ENCODE peak calls at places on chromosome 22, in five cellular contexts. A is small intestine, M is stomach, I is right cardiac atrium, O is HCT116. G is an unnamed sample. For H3K9me3, the result is how much of the 10 kb centered on the place peaks cover.

GRCh38 chr22:19178065-19178658 is 374 bp downstream of the SLC25A1 start:
- DNase-seq in M (peak), I (peak), A (peak), O (no peak), G (peak)

GRCh38 chr22:25166266-25167056 is 33.2 kb upstream of the CRYBB3 start:
- DNase-seq in I (no peak), O (no peak), M (no peak), A (no peak), G (no peak)

GRCh38 chr22:42673898-42674390 is 24.8 kb upstream of the CYB5R3 start:
- DNase-seq in A (no peak), M (no peak), I (peak), O (no peak), G (no peak)

GRCh38 chr22:32729368-32729767 is 72.1 kb upstream of the TIMP3 start:
- DNase-seq in A (no peak), M (no peak), O (no peak), I (no peak), G (no peak)

GRCh38 chr22:22810018-22810427 is 77.6 kb upstream of the IGLL5 start:
- DNase-seq in I (peak), A (peak), O (peak), M (peak), G (no peak)

GRCh38 chr22:23904855-23905254 is 10.7 kb downstream of the MIF start:
- DNase-seq in O (no peak), I (peak), A (no peak), M (no peak), G (peak)

GRCh38 chr22:29316429-29316828 is 932 bp upstream of the RASL10A start:
- DNase-seq in O (no peak), M (no peak), I (peak), A (no peak), G (no peak)

GRCh38 chr22:32206774-32207758 is 2.2 kb upstream of the RFPL2 start:
- DNase-seq in A (peak), I (no peak), M (peak), O (peak), G (peak)

GRCh38 chr22:26828311-26828710 is 170.9 kb downstream of the MIAT start:
- DNase-seq in O (no peak), M (no peak), I (no peak), A (peak), G (no peak)

GRCh38 chr22:44895296-44896055 is 114.3 kb downstream of the PHF21B start:
- DNase-seq in O (no peak), I (no peak), A (no peak), M (no peak), G (no peak)

GRCh38 chr22:41052661-41053490 is 39.5 kb upstream of the EP300 start:
- DNase-seq in I (no peak), M (no peak), A (peak), O (no peak), G (no peak)

GRCh38 chr22:39205344-39206021 is 39.3 kb downstream of the PDGFB start:
- DNase-seq in A (no peak), O (peak), M (no peak), I (no peak), G (no peak)

GRCh38 chr22:19843857-19844422 is 10.7 kb downstream of the GNB1L start:
- DNase-seq in O (no peak), A (no peak), I (no peak), M (no peak), G (no peak)

GRCh38 chr22:41482319-41482935 is 13.5 kb downstream of the ACO2 start:
- DNase-seq in A (no peak), I (no peak), M (no peak), O (no peak), G (no peak)

GRCh38 chr22:17910561-17911311 is 113.6 kb downstream of the MICAL3 start:
- DNase-seq in M (no peak), O (no peak), I (peak), A (no peak), G (no peak)

GRCh38 chr22:16917144-16918003 is 90.6 kb downstream of the GAB4 start:
- DNase-seq in A (peak), O (peak), I (peak), M (peak), G (peak)

GRCh38 chr22:27723708-27724107 is 77.8 kb downstream of the MN1 start:
- DNase-seq in M (no peak), A (no peak), O (no peak), I (no peak), G (no peak)

GRCh38 chr22:23551385-23551784 is 28.7 kb downstream of the IGLL1 start:
- DNase-seq in M (no peak), I (no peak), O (no peak), A (no peak), G (no peak)

GRCh38 chr22:16824718-16825687 is at the start of gene XKR3:
- DNase-seq in O (no peak), M (no peak), I (no peak), A (no peak), G (peak)

GRCh38 chr22:20431520-20432237 is 5.9 kb downstream of the SCARF2 start:
- DNase-seq in I (no peak), O (no peak), M (no peak), A (no peak), G (no peak)

DNA sequence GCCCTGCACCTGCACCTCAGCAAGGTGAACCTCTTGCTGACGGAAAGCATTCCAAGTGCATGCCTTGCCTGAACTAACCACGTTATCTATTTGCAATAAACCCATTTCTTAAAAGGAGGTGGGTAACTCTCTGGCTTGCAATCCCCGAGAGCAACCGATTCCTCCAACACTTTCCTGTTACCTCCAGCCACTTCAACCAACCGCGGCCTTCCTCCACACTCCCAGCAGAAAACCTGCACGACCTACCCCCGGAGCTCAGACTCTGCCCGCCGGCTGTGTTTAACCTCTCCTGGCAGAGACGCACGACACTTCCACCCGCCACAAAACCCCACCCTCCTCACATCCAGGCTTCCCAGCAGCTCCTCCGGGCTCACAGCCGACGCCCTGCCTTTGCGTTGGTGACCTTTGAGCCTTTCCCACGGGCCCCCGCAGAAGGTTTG is 714 bp downstream of the SCO2 start:
- DNase-seq in O (no peak), I (no peak), A (peak), M (no peak), G (no peak)
- H3K4me3 ChIP-seq in O (peak), I (peak), A (peak), M (peak), G (peak)

DNA sequence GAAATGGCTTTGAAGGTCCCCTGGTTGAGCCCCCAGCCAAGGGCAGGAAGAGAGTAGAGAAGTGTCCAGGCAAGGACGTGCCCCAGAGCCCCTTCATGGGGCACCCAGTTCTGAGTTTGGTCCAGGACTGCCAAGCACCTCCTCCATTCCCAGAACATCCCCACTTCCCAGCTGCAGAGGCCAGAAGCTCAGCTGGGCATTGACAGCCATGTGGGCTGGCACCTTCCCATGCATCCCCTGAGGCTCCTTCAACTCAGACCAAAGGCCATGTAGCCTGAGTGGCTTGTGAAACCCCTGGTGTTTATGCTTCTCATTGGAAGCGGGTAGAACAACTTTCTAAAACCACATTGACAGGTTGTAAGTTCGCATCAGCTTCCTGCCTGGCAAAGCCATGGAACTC is 789.6 kb downstream of the TBC1D22A start:
- DNase-seq in A (no peak), O (no peak), M (no peak), I (no peak), G (no peak)
- H3K9me3 ChIP-seq in A (under half), O (under half), M (under half), I (under half), G (under half)

GRCh38 chr22:35318346-35319215 is 18.9 kb downstream of the TOM1 start:
- DNase-seq in I (no peak), A (no peak), M (no peak), O (no peak), G (no peak)
- H3K4me3 ChIP-seq in I (no peak), A (no peak), M (no peak), O (no peak), G (no peak)

GRCh38 chr22:48436201-48436931 is 1391.3 kb downstream of the BRD1 start:
- DNase-seq in A (no peak), M (no peak), O (no peak), I (peak), G (no peak)

GRCh38 chr22:48434156-48434867 is 1393.4 kb downstream of the BRD1 start:
- DNase-seq in M (no peak), O (no peak), I (peak), A (no peak), G (no peak)

GRCh38 chr22:48433647-48434046 is 1394.0 kb downstream of the BRD1 start:
- DNase-seq in O (no peak), M (no peak), I (peak), A (no peak), G (no peak)

GRCh38 chr22:48432721-48433518 is 1394.8 kb downstream of the BRD1 start:
- DNase-seq in I (peak), O (no peak), M (no peak), A (no peak), G (no peak)

DNA sequence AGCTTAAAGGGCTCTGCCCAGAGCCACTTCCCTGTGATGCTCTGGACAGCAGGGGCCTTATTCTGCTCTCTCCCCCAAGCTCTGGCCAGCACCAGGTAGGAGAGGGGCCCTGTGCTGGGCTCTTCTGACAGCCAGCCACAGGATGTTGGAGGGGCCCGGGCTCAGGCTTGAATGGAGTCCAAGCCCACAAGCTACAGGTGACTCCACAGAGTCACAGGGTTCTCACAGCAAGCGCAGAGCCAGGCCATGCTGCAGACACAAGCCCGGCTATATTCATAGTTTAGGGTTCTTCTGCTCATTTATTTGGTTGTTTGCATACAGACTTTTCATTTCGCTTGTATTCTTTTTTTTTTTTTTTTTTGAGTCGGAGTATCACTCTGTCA is 1392.8 kb downstream of the BRD1 start:
- DNase-seq in O (no peak), A (no peak), M (no peak), I (peak), G (no peak)
- H3K9me3 ChIP-seq in O (under half), A (under half), M (under half), I (under half), G (under half)

G was measured in upper lobe of left lung.